ENCODE peak calls at places on chromosome 14, in seven cellular contexts. Y, Z, C, J, U, B and W are unnamed samples.

GRCh38 chr14:76867536-76868452 is 41.6 kb downstream of the LRRC74A start:
- DNase-seq in Y (no peak), Z (peak; percentile 54), C (no peak), J (peak; percentile 56), U (no peak), B (no peak), W (peak; percentile 50)

GRCh38 chr14:36477266-36477665 is 42.8 kb downstream of the NKX2-1 start:
- DNase-seq in Y (no peak), Z (no peak), C (no peak), J (no peak), U (no peak), B (no peak), W (no peak)

GRCh38 chr14:50447491-50447890 is 50.8 kb upstream of the CDKL1 start:
- DNase-seq in Y (no peak), Z (no peak), C (no peak), J (no peak), U (no peak), B (no peak), W (no peak)

GRCh38 chr14:70897475-70897874 is 9.8 kb upstream of the PCNX1 start:
- DNase-seq in Y (no peak), Z (no peak), C (no peak), J (no peak), U (no peak), B (peak; percentile 82), W (no peak)

GRCh38 chr14:100531152-100531551 is 56.1 kb downstream of the BEGAIN start:
- DNase-seq in Y (peak; percentile 6), Z (no peak), C (no peak), J (no peak), U (no peak), B (no peak), W (no peak)

GRCh38 chr14:35193161-35193560 is 70.8 kb downstream of the PRORP start:
- DNase-seq in Y (no peak), Z (no peak), C (no peak), J (no peak), U (no peak), B (no peak), W (no peak)

GRCh38 chr14:104678346-104678745 is 11.1 kb upstream of the INF2 start:
- DNase-seq in Y (no peak), Z (no peak), C (no peak), J (no peak), U (no peak), B (peak; percentile 44), W (no peak)

GRCh38 chr14:95361373-95362179 is 41.9 kb upstream of the CLMN start:
- DNase-seq in Y (peak; percentile 81), Z (peak; percentile 6), C (no peak), J (peak; percentile 38), U (no peak), B (no peak), W (peak; percentile 22)

GRCh38 chr14:98928418-98928817 is 343.6 kb downstream of the BCL11B start:
- DNase-seq in Y (no peak), Z (no peak), C (no peak), J (no peak), U (no peak), B (no peak), W (no peak)

GRCh38 chr14:57085801-57086200 is 182.9 kb downstream of the EXOC5 start:
- DNase-seq in Y (no peak), Z (no peak), C (no peak), J (no peak), U (peak; percentile 24), B (no peak), W (peak; percentile 6)

GRCh38 chr14:32203928-32204357 is 874 bp upstream of the RNU6-8 start:
- DNase-seq in Y (no peak), Z (no peak), C (no peak), J (no peak), U (no peak), B (no peak), W (no peak)

GRCh38 chr14:77324289-77324688 is 3.5 kb downstream of the GSTZ1 start:
- DNase-seq in Y (no peak), Z (no peak), C (no peak), J (no peak), U (no peak), B (no peak), W (no peak)

GRCh38 chr14:75476274-75476995 is 45.8 kb upstream of the BATF start:
- DNase-seq in Y (peak; percentile 44), Z (no peak), C (no peak), J (peak; percentile 81), U (no peak), B (no peak), W (no peak)

GRCh38 chr14:76846331-76847047 is 20.3 kb downstream of the LRRC74A start:
- DNase-seq in Y (no peak), Z (peak; percentile 63), C (no peak), J (no peak), U (no peak), B (no peak), W (no peak)

GRCh38 chr14:44896275-44897040 is 65.3 kb downstream of the KLHL28 start:
- DNase-seq in Y (no peak), Z (no peak), C (no peak), J (no peak), U (no peak), B (no peak), W (no peak)